ENCODE peak calls at places on chromosomes 16 and 17, in nine cellular contexts. One of them, this sample, is unnamed.

GRCh38 chr16:80197790-80198201 is 343.0 kb upstream of the DYNLRB2 start:
- DNase-seq in tibial nerve: no peak
- DNase-seq in heart left ventricle: no peak
- DNase-seq in ovary: no peak
- DNase-seq in testis: no peak
- DNase-seq in esophagus muscularis mucosa: no peak
- DNase-seq in A549: peak
- DNase-seq in body of pancreas: peak
- DNase-seq in suprapubic skin: no peak
- DNase-seq in this sample: no peak

GRCh38 chr16:76583466-76583865 is 306.3 kb downstream of the CNTNAP4 start:
- DNase-seq in tibial nerve: no peak
- DNase-seq in heart left ventricle: no peak
- DNase-seq in ovary: no peak
- DNase-seq in testis: no peak
- DNase-seq in esophagus muscularis mucosa: no peak
- DNase-seq in A549: no peak
- DNase-seq in body of pancreas: peak
- DNase-seq in suprapubic skin: no peak
- DNase-seq in this sample: no peak

GRCh38 chr17:81553616-81554181 is 1.5 kb upstream of the FAAP100 start:
- DNase-seq in tibial nerve: no peak
- DNase-seq in heart left ventricle: peak
- DNase-seq in ovary: peak
- DNase-seq in testis: peak
- DNase-seq in esophagus muscularis mucosa: no peak
- DNase-seq in A549: peak
- DNase-seq in body of pancreas: no peak
- DNase-seq in suprapubic skin: peak
- DNase-seq in this sample: no peak

GRCh38 chr17:39935896-39936295 is 8.4 kb downstream of the LRRC3C start:
- DNase-seq in tibial nerve: no peak
- DNase-seq in heart left ventricle: peak
- DNase-seq in ovary: no peak
- DNase-seq in testis: no peak
- DNase-seq in esophagus muscularis mucosa: no peak
- DNase-seq in A549: no peak
- DNase-seq in body of pancreas: no peak
- DNase-seq in suprapubic skin: no peak
- DNase-seq in this sample: no peak

GRCh38 chr16:78676351-78676750 is 576.9 kb downstream of the WWOX start:
- DNase-seq in tibial nerve: no peak
- DNase-seq in heart left ventricle: no peak
- DNase-seq in ovary: no peak
- DNase-seq in testis: no peak
- DNase-seq in esophagus muscularis mucosa: no peak
- DNase-seq in A549: no peak
- DNase-seq in body of pancreas: no peak
- DNase-seq in suprapubic skin: no peak
- DNase-seq in this sample: no peak

GRCh38 chr17:38595892-38596291 is 9.9 kb downstream of the SRCIN1 start:
- DNase-seq in tibial nerve: no peak
- DNase-seq in heart left ventricle: no peak
- DNase-seq in ovary: no peak
- DNase-seq in testis: no peak
- DNase-seq in esophagus muscularis mucosa: no peak
- DNase-seq in A549: no peak
- DNase-seq in body of pancreas: no peak
- DNase-seq in suprapubic skin: no peak
- DNase-seq in this sample: no peak

GRCh38 chr16:27370318-27370717 is 31.7 kb upstream of the IL21R start:
- DNase-seq in tibial nerve: no peak
- DNase-seq in heart left ventricle: no peak
- DNase-seq in ovary: no peak
- DNase-seq in testis: no peak
- DNase-seq in esophagus muscularis mucosa: no peak
- DNase-seq in A549: no peak
- DNase-seq in body of pancreas: peak
- DNase-seq in suprapubic skin: no peak
- DNase-seq in this sample: peak

GRCh38 chr16:67186550-67186950 is 2.8 kb upstream of the MATCAP1 start:
- DNase-seq in tibial nerve: no peak
- DNase-seq in heart left ventricle: no peak
- DNase-seq in ovary: peak
- DNase-seq in testis: no peak
- DNase-seq in esophagus muscularis mucosa: no peak
- DNase-seq in A549: no peak
- DNase-seq in body of pancreas: no peak
- DNase-seq in suprapubic skin: no peak
- DNase-seq in this sample: no peak

GRCh38 chr17:19287651-19288050 is 50.5 kb downstream of the EPN2 start:
- DNase-seq in tibial nerve: no peak
- DNase-seq in heart left ventricle: no peak
- DNase-seq in ovary: no peak
- DNase-seq in testis: no peak
- DNase-seq in esophagus muscularis mucosa: no peak
- DNase-seq in A549: no peak
- DNase-seq in body of pancreas: no peak
- DNase-seq in suprapubic skin: no peak
- DNase-seq in this sample: no peak

GRCh38 chr17:40561294-40561870 is 3.9 kb downstream of the CCR7 start:
- DNase-seq in tibial nerve: no peak
- DNase-seq in heart left ventricle: no peak
- DNase-seq in ovary: no peak
- DNase-seq in testis: no peak
- DNase-seq in esophagus muscularis mucosa: peak
- DNase-seq in A549: no peak
- DNase-seq in body of pancreas: no peak
- DNase-seq in suprapubic skin: peak
- DNase-seq in this sample: no peak

GRCh38 chr16:85291302-85292148 is 179.3 kb upstream of the CIBAR2 start:
- DNase-seq in tibial nerve: peak
- DNase-seq in heart left ventricle: peak
- DNase-seq in ovary: no peak
- DNase-seq in testis: no peak
- DNase-seq in esophagus muscularis mucosa: no peak
- DNase-seq in A549: no peak
- DNase-seq in body of pancreas: peak
- DNase-seq in suprapubic skin: no peak
- DNase-seq in this sample: peak

GRCh38 chr17:15279011-15279477 is 13.9 kb upstream of the PMP22 start:
- DNase-seq in tibial nerve: no peak
- DNase-seq in heart left ventricle: no peak
- DNase-seq in ovary: no peak
- DNase-seq in testis: no peak
- DNase-seq in esophagus muscularis mucosa: no peak
- DNase-seq in A549: peak
- DNase-seq in body of pancreas: no peak
- DNase-seq in suprapubic skin: no peak
- DNase-seq in this sample: no peak

GRCh38 chr17:40936437-40936971 is 942 bp downstream of the KRT23 start:
- DNase-seq in tibial nerve: no peak
- DNase-seq in heart left ventricle: no peak
- DNase-seq in ovary: no peak
- DNase-seq in testis: no peak
- DNase-seq in esophagus muscularis mucosa: no peak
- DNase-seq in A549: no peak
- DNase-seq in body of pancreas: peak
- DNase-seq in suprapubic skin: no peak
- DNase-seq in this sample: no peak

GRCh38 chr16:24538756-24539294 is 541 bp upstream of the RBBP6 start:
- DNase-seq in tibial nerve: no peak
- DNase-seq in heart left ventricle: no peak
- DNase-seq in ovary: no peak
- DNase-seq in testis: no peak
- DNase-seq in esophagus muscularis mucosa: no peak
- DNase-seq in A549: peak
- DNase-seq in body of pancreas: peak
- DNase-seq in suprapubic skin: no peak
- DNase-seq in this sample: no peak

GRCh38 chr17:57092171-57092570 is 7.1 kb downstream of the AKAP1 start:
- DNase-seq in tibial nerve: no peak
- DNase-seq in heart left ventricle: no peak
- DNase-seq in ovary: no peak
- DNase-seq in testis: no peak
- DNase-seq in esophagus muscularis mucosa: no peak
- DNase-seq in A549: no peak
- DNase-seq in body of pancreas: no peak
- DNase-seq in suprapubic skin: no peak
- DNase-seq in this sample: no peak

GRCh38 chr17:45821147-45821546 is 23.5 kb upstream of the SPPL2C start:
- DNase-seq in tibial nerve: no peak
- DNase-seq in heart left ventricle: no peak
- DNase-seq in ovary: no peak
- DNase-seq in testis: no peak
- DNase-seq in esophagus muscularis mucosa: no peak
- DNase-seq in A549: no peak
- DNase-seq in body of pancreas: no peak
- DNase-seq in suprapubic skin: no peak
- DNase-seq in this sample: no peak

GRCh38 chr16:3007059-3007956 is 5.4 kb upstream of the CLDN9 start:
- DNase-seq in tibial nerve: no peak
- DNase-seq in heart left ventricle: no peak
- DNase-seq in ovary: no peak
- DNase-seq in testis: no peak
- DNase-seq in esophagus muscularis mucosa: no peak
- DNase-seq in A549: no peak
- DNase-seq in body of pancreas: peak
- DNase-seq in suprapubic skin: no peak
- DNase-seq in this sample: peak

GRCh38 chr17:32588135-32588534 is 101.3 kb downstream of the CDK5R1 start:
- DNase-seq in tibial nerve: no peak
- DNase-seq in heart left ventricle: no peak
- DNase-seq in ovary: no peak
- DNase-seq in testis: no peak
- DNase-seq in esophagus muscularis mucosa: no peak
- DNase-seq in A549: no peak
- DNase-seq in body of pancreas: no peak
- DNase-seq in suprapubic skin: no peak
- DNase-seq in this sample: no peak

GRCh38 chr17:73261952-73262675 is 434 bp upstream of the CPSF4L start:
- DNase-seq in tibial nerve: no peak
- DNase-seq in heart left ventricle: no peak
- DNase-seq in ovary: peak
- DNase-seq in testis: peak
- DNase-seq in esophagus muscularis mucosa: no peak
- DNase-seq in A549: no peak
- DNase-seq in body of pancreas: peak
- DNase-seq in suprapubic skin: no peak
- DNase-seq in this sample: peak

GRCh38 chr17:16374539-16374938 is 6.4 kb upstream of the UBB start:
- DNase-seq in tibial nerve: no peak
- DNase-seq in heart left ventricle: no peak
- DNase-seq in ovary: no peak
- DNase-seq in testis: no peak
- DNase-seq in esophagus muscularis mucosa: no peak
- DNase-seq in A549: no peak
- DNase-seq in body of pancreas: no peak
- DNase-seq in suprapubic skin: no peak
- DNase-seq in this sample: no peak

GRCh38 chr16:65218348-65218747 is 96.5 kb upstream of the CDH11 start:
- DNase-seq in tibial nerve: no peak
- DNase-seq in heart left ventricle: no peak
- DNase-seq in ovary: no peak
- DNase-seq in testis: no peak
- DNase-seq in esophagus muscularis mucosa: peak
- DNase-seq in A549: no peak
- DNase-seq in body of pancreas: no peak
- DNase-seq in suprapubic skin: no peak
- DNase-seq in this sample: no peak
- TF ChIP-seq CTCF in tibial nerve: no peak
- TF ChIP-seq CTCF in heart left ventricle: no peak
- TF ChIP-seq CTCF in ovary: no peak
- TF ChIP-seq CTCF in testis: no peak
- TF ChIP-seq CTCF in esophagus muscularis mucosa: no peak
- TF ChIP-seq CTCF in A549: no peak
- TF ChIP-seq CTCF in body of pancreas: no peak
- TF ChIP-seq CTCF in suprapubic skin: no peak
- TF ChIP-seq CTCF in this sample: no peak

GRCh38 chr17:4739122-4740024 is at the start of the genes CXCL16 and ZMYND15:
- DNase-seq in tibial nerve: no peak
- DNase-seq in heart left ventricle: peak
- DNase-seq in ovary: peak
- DNase-seq in testis: peak
- DNase-seq in esophagus muscularis mucosa: no peak
- DNase-seq in A549: peak
- DNase-seq in body of pancreas: peak
- DNase-seq in suprapubic skin: no peak
- DNase-seq in this sample: peak
- TF ChIP-seq POLR2A in tibial nerve: peak
- TF ChIP-seq POLR2A in heart left ventricle: no peak
- TF ChIP-seq POLR2A in ovary: no peak
- TF ChIP-seq POLR2A in testis: no peak
- TF ChIP-seq POLR2A in esophagus muscularis mucosa: no peak
- TF ChIP-seq POLR2A in A549: peak
- TF ChIP-seq POLR2A in body of pancreas: peak
- TF ChIP-seq POLR2A in suprapubic skin: peak
- TF ChIP-seq POLR2A in this sample: peak

DNA sequence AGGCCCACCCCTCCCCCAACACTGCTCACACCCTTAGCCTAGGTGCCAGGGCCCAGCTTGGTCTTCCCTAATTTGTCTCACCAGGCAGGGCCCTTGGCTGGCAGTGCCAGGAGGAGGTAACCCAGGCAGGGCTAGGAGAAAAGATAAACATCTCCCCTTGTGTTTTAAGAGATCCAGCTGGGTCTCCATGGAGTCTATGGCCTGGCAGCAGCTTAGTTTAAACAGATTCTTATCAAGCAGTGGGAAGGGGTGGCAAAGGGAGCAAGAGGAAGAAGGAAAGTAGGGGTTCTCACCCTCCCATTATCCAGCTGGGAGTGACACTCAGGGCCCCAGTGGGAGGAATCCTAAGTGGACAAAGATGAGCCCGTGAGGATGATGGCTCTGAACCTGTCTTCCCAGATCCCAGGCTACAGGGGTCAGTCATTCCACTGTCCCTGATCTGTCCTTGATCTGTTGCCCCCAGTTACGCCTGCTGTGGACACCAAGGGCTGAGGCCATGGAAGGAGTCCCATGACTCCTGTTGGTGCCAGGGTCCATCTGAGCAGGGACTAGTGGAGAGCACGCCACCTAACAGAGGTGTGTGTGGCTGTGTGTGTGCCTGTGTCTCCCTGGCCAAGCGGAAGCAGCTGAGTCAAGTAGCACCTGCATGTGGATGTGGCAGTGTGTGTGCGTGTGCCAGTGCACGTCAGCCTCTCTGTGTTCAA is 47.4 kb upstream of the MEIOC start:
- DNase-seq in tibial nerve: no peak
- DNase-seq in heart left ventricle: no peak
- DNase-seq in ovary: no peak
- DNase-seq in testis: no peak
- DNase-seq in esophagus muscularis mucosa: no peak
- DNase-seq in A549: no peak
- DNase-seq in body of pancreas: no peak
- DNase-seq in suprapubic skin: no peak
- DNase-seq in this sample: no peak
- H3K27ac ChIP-seq in tibial nerve: no peak
- H3K27ac ChIP-seq in heart left ventricle: no peak
- H3K27ac ChIP-seq in ovary: no peak
- H3K27ac ChIP-seq in testis: no peak
- H3K27ac ChIP-seq in esophagus muscularis mucosa: no peak
- H3K27ac ChIP-seq in A549: peak
- H3K27ac ChIP-seq in body of pancreas: no peak
- H3K27ac ChIP-seq in suprapubic skin: no peak
- H3K27ac ChIP-seq in this sample: no peak

GRCh38 chr16:75477680-75478473 is 13.4 kb upstream of the TMEM170A start:
- DNase-seq in tibial nerve: no peak
- DNase-seq in heart left ventricle: no peak
- DNase-seq in ovary: no peak
- DNase-seq in testis: no peak
- DNase-seq in esophagus muscularis mucosa: no peak
- DNase-seq in A549: no peak
- DNase-seq in body of pancreas: no peak
- DNase-seq in suprapubic skin: no peak
- DNase-seq in this sample: no peak
- TF ChIP-seq CTCF in tibial nerve: no peak
- TF ChIP-seq CTCF in heart left ventricle: no peak
- TF ChIP-seq CTCF in ovary: no peak
- TF ChIP-seq CTCF in testis: no peak
- TF ChIP-seq CTCF in esophagus muscularis mucosa: no peak
- TF ChIP-seq CTCF in A549: no peak
- TF ChIP-seq CTCF in body of pancreas: no peak
- TF ChIP-seq CTCF in suprapubic skin: no peak
- TF ChIP-seq CTCF in this sample: no peak